ENCODE peak calls at places on chromosomes 1 and 21, in nine cellular contexts. I is fibroblast of lung, X is stomach, Z is GM23248, G is GM23338, B is heart left ventricle, T is left ventricle myocardium inferior, N is lower lobe of right lung, O is mesendoderm. J is an unnamed sample.

GRCh38 chr1:99264201-99265021 is at the start of gene PLPPR4:
- DNase-seq in I (peak; percentile 62), X (peak; percentile 27), Z (peak; percentile 82), G (peak; percentile 82), B (peak; percentile 75), T (peak; percentile 39), N (peak; percentile 50), O (peak; percentile 76), J (no peak)

GRCh38 chr21:43868461-43868860 is 3.4 kb downstream of the AGPAT3 start:
- DNase-seq in I (no peak), X (peak; percentile 57), Z (no peak), G (no peak), B (no peak), T (no peak), N (no peak), O (no peak), J (no peak)

GRCh38 chr1:42259059-42259738 is 75.8 kb downstream of the FOXJ3 start:
- DNase-seq in I (peak; percentile 82), X (no peak), Z (peak; percentile 70), G (no peak), B (no peak), T (no peak), N (no peak), O (peak; percentile 71), J (no peak)

GRCh38 chr1:67846538-67846937 is 13.3 kb upstream of the GNG12 start:
- DNase-seq in I (no peak), X (no peak), Z (no peak), G (no peak), B (no peak), T (no peak), N (no peak), O (no peak), J (no peak)

GRCh38 chr21:44392185-44392584 is 38.8 kb downstream of the TRPM2 start:
- DNase-seq in I (no peak), X (no peak), Z (no peak), G (no peak), B (no peak), T (no peak), N (no peak), O (no peak), J (no peak)

GRCh38 chr1:15212216-15212988 is 34.6 kb upstream of the FHAD1 start:
- DNase-seq in I (no peak), X (peak; percentile 21), Z (no peak), G (no peak), B (no peak), T (no peak), N (no peak), O (no peak), J (no peak)

GRCh38 chr1:116842654-116843053 is 67.1 kb upstream of the PTGFRN start:
- DNase-seq in I (no peak), X (no peak), Z (peak; percentile 35), G (peak; percentile 37), B (no peak), T (no peak), N (no peak), O (peak; percentile 63), J (no peak)

GRCh38 chr1:12088607-12089006 is 25.5 kb downstream of the TNFRSF8 start:
- DNase-seq in I (no peak), X (peak; percentile 26), Z (no peak), G (no peak), B (no peak), T (no peak), N (peak; percentile 44), O (no peak), J (peak; percentile 41)

GRCh38 chr1:53114581-53115400 is 27.6 kb downstream of the SLC1A7 start:
- DNase-seq in I (no peak), X (no peak), Z (no peak), G (no peak), B (no peak), T (no peak), N (no peak), O (no peak), J (no peak)

GRCh38 chr21:31873696-31874599 is 1.1 kb downstream of the HUNK start:
- DNase-seq in I (peak; percentile 25), X (peak; percentile 51), Z (peak; percentile 67), G (peak; percentile 73), B (peak; percentile 65), T (peak; percentile 33), N (peak; percentile 57), O (peak; percentile 83), J (peak; percentile 9)

GRCh38 chr1:217563179-217563578 is 67.7 kb downstream of the GPATCH2 start:
- DNase-seq in I (no peak), X (no peak), Z (no peak), G (no peak), B (no peak), T (no peak), N (no peak), O (no peak), J (no peak)

GRCh38 chr1:167110586-167110985 is 16.7 kb downstream of the STYXL2 start:
- DNase-seq in I (no peak), X (no peak), Z (no peak), G (no peak), B (no peak), T (no peak), N (no peak), O (no peak), J (peak; percentile 56)

GRCh38 chr1:108048311-108049082 is 83.5 kb upstream of the VAV3 start:
- DNase-seq in I (no peak), X (no peak), Z (no peak), G (no peak), B (no peak), T (no peak), N (no peak), O (no peak), J (no peak)

GRCh38 chr1:110348050-110348449 is 8.9 kb downstream of the RBM15 start:
- DNase-seq in I (no peak), X (no peak), Z (no peak), G (no peak), B (no peak), T (no peak), N (no peak), O (no peak), J (no peak)
- H3K4me1 ChIP-seq in I (peaks cover 12% of the 10 kb centered on the region), X (peaks cover 46% of the 10 kb centered on the region), Z (peaks cover 45% of the 10 kb centered on the region), G (peaks cover 47% of the 10 kb centered on the region), B (peaks cover 81% of the 10 kb centered on the region), T (peaks cover 87% of the 10 kb centered on the region), N (peaks cover 81% of the 10 kb centered on the region), O (peaks cover 2% of the 10 kb centered on the region), J (peaks cover 83% of the 10 kb centered on the region)

GRCh38 chr1:150551784-150552691 is 2.8 kb downstream of the ADAMTSL4 start:
- DNase-seq in I (peak; percentile 89), X (peak; percentile 65), Z (peak; percentile 96), G (no peak), B (peak; percentile 89), T (peak; percentile 86), N (peak; percentile 92), O (peak; percentile 77), J (peak; percentile 42)
- H3K27ac ChIP-seq in I (peak overlapping the region; percentile 78), X (peak overlapping the region; percentile 57), Z (peak overlapping the region; percentile 86), G (no peak overlapping the region), B (peak overlapping the region; percentile 82), T (peak overlapping the region; percentile 93), N (peak overlapping the region; percentile 85), O (no peak overlapping the region), J (no peak overlapping the region)

GRCh38 chr1:150363426-150364230 is at the start of gene RPRD2:
- DNase-seq in I (peak; percentile 98), X (peak; percentile 99), Z (peak; percentile 100), G (peak; percentile 100), B (peak; percentile 99), T (peak; percentile 100), N (peak; percentile 100), O (peak; percentile 100), J (peak; percentile 100)

GRCh38 chr1:150362721-150363425 is 1.1 kb upstream of the RPRD2 start:
- DNase-seq in I (no peak), X (no peak), Z (peak; percentile 43), G (peak; percentile 13), B (no peak), T (no peak), N (no peak), O (peak; percentile 6), J (no peak)

GRCh38 chr1:150366416-150367296 is 2.7 kb downstream of the RPRD2 start:
- DNase-seq in I (peak; percentile 42), X (no peak), Z (peak; percentile 68), G (peak; percentile 25), B (no peak), T (no peak), N (no peak), O (peak; percentile 34), J (no peak)

GRCh38 chr1:150364231-150365003 is 470 bp downstream of the RPRD2 start:
- DNase-seq in I (peak; percentile 77), X (peak; percentile 84), Z (peak; percentile 90), G (peak; percentile 80), B (peak; percentile 89), T (peak; percentile 84), N (peak; percentile 90), O (peak; percentile 90), J (peak; percentile 80)

GRCh38 chr1:150365945-150366344 is 2.0 kb downstream of the RPRD2 start:
- DNase-seq in I (peak; percentile 7), X (no peak), Z (peak; percentile 32), G (no peak), B (no peak), T (no peak), N (no peak), O (no peak), J (no peak)
- H3K4me3 ChIP-seq in I (peak overlapping the region; percentile 92), X (peak overlapping the region; percentile 63), Z (peak overlapping the region; percentile 74), G (peak overlapping the region; percentile 77), B (peak overlapping the region; percentile 76), T (peak overlapping the region; percentile 89), N (peak overlapping the region; percentile 82), O (peak overlapping the region; percentile 32), J (peak overlapping the region; percentile 98)

DNA sequence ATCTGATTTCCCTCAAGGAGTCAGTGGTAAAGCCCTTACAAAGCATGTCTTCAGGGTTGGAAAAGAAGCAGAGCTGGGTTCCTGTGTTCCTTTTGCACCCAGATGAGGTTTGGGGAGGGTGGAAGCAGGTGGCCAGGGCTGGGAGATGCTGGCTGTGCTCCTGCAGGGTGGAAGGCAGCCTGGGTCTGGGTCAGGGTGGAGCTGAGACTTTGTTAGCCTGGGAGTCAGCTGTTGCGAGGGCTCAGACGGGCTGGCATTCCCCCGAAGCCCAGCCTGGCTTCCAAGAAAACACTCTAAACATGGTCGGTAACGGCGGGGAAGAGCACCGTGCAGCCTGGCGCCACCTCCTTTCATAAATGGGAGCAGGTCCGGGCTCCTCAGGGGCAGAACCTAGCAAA is 43.7 kb upstream of the EPS8L3 start:
- DNase-seq in I (no peak), X (no peak), Z (no peak), G (no peak), B (no peak), T (no peak), N (no peak), O (no peak), J (no peak)
- H3K4me1 ChIP-seq in I (peaks cover 24% of the 10 kb centered on the region), X (peaks cover 23% of the 10 kb centered on the region), Z (peaks cover 16% of the 10 kb centered on the region), G (no peaks in the 10 kb centered on the region), B (peaks cover 17% of the 10 kb centered on the region), T (peaks cover 38% of the 10 kb centered on the region), N (peaks cover 41% of the 10 kb centered on the region), O (no peaks in the 10 kb centered on the region), J (peaks cover 56% of the 10 kb centered on the region)

GRCh38 chr1:238833919-238834318 is 552.4 kb upstream of the CHRM3 start:
- DNase-seq in I (no peak), X (no peak), Z (no peak), G (no peak), B (no peak), T (no peak), N (no peak), O (no peak), J (no peak)
- H3K27ac ChIP-seq in I (no peak overlapping the region), X (no peak overlapping the region), Z (no peak overlapping the region), G (no peak overlapping the region), B (no peak overlapping the region), T (no peak overlapping the region), N (no peak overlapping the region), O (no peak overlapping the region), J (no peak overlapping the region)

GRCh38 chr1:192831706-192832355 is 23.0 kb downstream of the RGS2 start:
- DNase-seq in I (peak; percentile 85), X (no peak), Z (peak; percentile 47), G (no peak), B (no peak), T (no peak), N (no peak), O (no peak), J (no peak)
- H3K4me3 ChIP-seq in I (no peak overlapping the region), X (no peak overlapping the region), Z (no peak overlapping the region), G (no peak overlapping the region), B (no peak overlapping the region), T (no peak overlapping the region), N (no peak overlapping the region), O (no peak overlapping the region), J (no peak overlapping the region)

J was measured in CD4-positive, alpha-beta memory T cell.